ENCODE peak calls at places on chromosomes 3 and 15, in eight cellular contexts. E is NCI-H1092; K is Kasumi-1; O is HCT116; W is progenitor cell of endocrine pancreas; I is naive thymus-derived CD8-positive, alpha-beta T cell; P is activated CD8-positive, alpha-beta memory T cell treated with anti-CD3 and anti-CD28 coated beads for 48 hours; L is GM23248. D is an unnamed sample.

GRCh38 chr3:177238661-177239216 is 41.5 kb upstream of the TBL1XR1 start:
- DNase-seq in E (no peak), K (no peak), O (no peak), W (no peak), I (no peak), P (no peak), L (no peak), D (no peak)

GRCh38 chr3:120688121-120688520 is 6.1 kb upstream of the HGD start:
- DNase-seq in E (no peak), K (peak), O (no peak), W (no peak), I (no peak), P (no peak), L (peak), D (no peak)

GRCh38 chr3:58609990-58610389 is 32.8 kb upstream of the FAM107A start:
- DNase-seq in E (no peak), K (no peak), O (no peak), W (no peak), I (no peak), P (no peak), L (peak), D (no peak)

GRCh38 chr15:84824260-84824690 is 7.1 kb downstream of the ALPK3 start:
- DNase-seq in E (no peak), K (no peak), O (no peak), W (no peak), I (no peak), P (no peak), L (peak), D (no peak)

GRCh38 chr15:43412096-43412495 is 41.2 kb downstream of the TUBGCP4 start:
- DNase-seq in E (no peak), K (no peak), O (no peak), W (no peak), I (no peak), P (no peak), L (peak), D (no peak)

GRCh38 chr15:99404454-99404853 is 153.2 kb downstream of the LRRC28 start:
- DNase-seq in E (no peak), K (no peak), O (no peak), W (no peak), I (no peak), P (no peak), L (no peak), D (no peak)

GRCh38 chr3:48595526-48596121 is 495 bp upstream of the COL7A1 start:
- DNase-seq in E (no peak), K (no peak), O (no peak), W (no peak), I (no peak), P (no peak), L (peak), D (peak)

GRCh38 chr15:88954431-88955277 is 41.5 kb upstream of the MFGE8 start:
- DNase-seq in E (no peak), K (no peak), O (no peak), W (no peak), I (no peak), P (no peak), L (peak), D (no peak)

GRCh38 chr15:96107922-96108321 is 222.6 kb upstream of the NR2F2 start:
- DNase-seq in E (no peak), K (no peak), O (no peak), W (no peak), I (no peak), P (no peak), L (peak), D (no peak)

GRCh38 chr3:39934696-39935095 is 125.3 kb downstream of the MYRIP start:
- DNase-seq in E (no peak), K (no peak), O (no peak), W (no peak), I (no peak), P (no peak), L (no peak), D (no peak)

D was measured in iPS DF 19.7.